ENCODE peak calls at places on chromosome 13, in ten cellular contexts. O is epithelial cell of esophagus; K is T follicular helper cell; H is NCI-H187; J is BE2C; X is stimulated activated naive CD4-positive, alpha-beta T cell; A is psoas muscle; I is stimulated activated CD8-positive, alpha-beta memory T cell treated with anti-CD3 and anti-CD28 coated beads, Interleukin-15, amount 100 ng/mL, for 4 hours; W is substantia nigra; L is HFFc6. B is an unnamed sample.

GRCh38 chr13:109497917-109498316 is 288.5 kb downstream of the IRS2 start:
- DNase-seq in O (no peak), K (no peak), H (no peak), J (no peak), X (no peak), A (no peak), I (no peak), W (no peak), L (no peak), B (no peak)

GRCh38 chr13:48400090-48400694 is 12.7 kb downstream of the LPAR6 start:
- DNase-seq in O (peak; percentile 50), K (no peak), H (no peak), J (no peak), X (no peak), A (no peak), I (no peak), W (no peak), L (peak; percentile 46), B (no peak)

GRCh38 chr13:98327326-98328314 is 150.6 kb upstream of the RNF113B start:
- DNase-seq in O (no peak), K (no peak), H (no peak), J (no peak), X (no peak), A (no peak), I (no peak), W (no peak), L (peak; percentile 38), B (peak; percentile 29)

GRCh38 chr13:29292045-29292444 is 303.4 kb downstream of the SLC7A1 start:
- DNase-seq in O (no peak), K (no peak), H (no peak), J (no peak), X (no peak), A (no peak), I (no peak), W (no peak), L (no peak), B (no peak)

GRCh38 chr13:111474136-111475002 is 153.9 kb downstream of the TEX29 start:
- DNase-seq in O (peak; percentile 40), K (no peak), H (peak; percentile 58), J (no peak), X (no peak), A (no peak), I (no peak), W (no peak), L (peak; percentile 53), B (peak; percentile 20)

GRCh38 chr13:20528451-20528850 is 2.8 kb upstream of the CRYL1 start:
- DNase-seq in O (no peak), K (no peak), H (no peak), J (no peak), X (no peak), A (no peak), I (no peak), W (no peak), L (no peak), B (no peak)

GRCh38 chr13:102825921-102826706 is 19.7 kb upstream of the ERCC5 start:
- DNase-seq in O (peak; percentile 90), K (no peak), H (no peak), J (no peak), X (no peak), A (no peak), I (no peak), W (no peak), L (peak; percentile 88), B (peak; percentile 93)

GRCh38 chr13:27016871-27017270 is 154.7 kb downstream of the USP12 start:
- DNase-seq in O (no peak), K (no peak), H (no peak), J (no peak), X (no peak), A (no peak), I (no peak), W (no peak), L (no peak), B (no peak)

GRCh38 chr13:35621989-35622388 is 145.5 kb upstream of the MAB21L1 start:
- DNase-seq in O (peak; percentile 77), K (no peak), H (no peak), J (peak; percentile 26), X (no peak), A (no peak), I (no peak), W (no peak), L (peak; percentile 28), B (no peak)

GRCh38 chr13:24709186-24709913 is 29.1 kb downstream of the ATP12A start:
- DNase-seq in O (no peak), K (peak; percentile 37), H (no peak), J (no peak), X (peak; percentile 28), A (peak; percentile 32), I (peak; percentile 8), W (no peak), L (no peak), B (no peak)

GRCh38 chr13:77048592-77048991 is 21.6 kb upstream of the FBXL3 start:
- DNase-seq in O (no peak), K (no peak), H (no peak), J (no peak), X (no peak), A (no peak), I (no peak), W (no peak), L (no peak), B (no peak)

GRCh38 chr13:110023729-110024645 is 237.6 kb upstream of the IRS2 start:
- DNase-seq in O (no peak), K (no peak), H (peak; percentile 23), J (no peak), X (no peak), A (peak; percentile 61), I (no peak), W (no peak), L (no peak), B (no peak)

B was measured in astrocyte of the cerebellum.